ENCODE peak calls at places on chromosomes 7 and 10, in seven cellular contexts. N is NCI-H1105 treated with DMSO at 0.1 percent for 48 hours; C is upper lobe of right lung; W is stimulated activated CD4-positive, alpha-beta T cell treated with anti-CD3 and anti-CD28 coated beads, Interleukin-15, amount 100 ng/mL, for 24 hours; J is lower leg skin; H is stimulated activated CD8-positive, alpha-beta memory T cell treated with anti-CD3 and anti-CD28 coated beads, Interleukin-7, amount 100 ng/mL, for 48 hours; A is heart left ventricle. B is an unnamed sample.

GRCh38 chr7:117971581-117972244 is 98.5 kb upstream of the CTTNBP2 start:
- DNase-seq in N (no peak), C (no peak), W (no peak), J (no peak), H (no peak), A (no peak), B (no peak)

GRCh38 chr10:129579228-129579627 is 112.2 kb downstream of the MGMT start:
- DNase-seq in N (no peak), C (no peak), W (no peak), J (no peak), H (no peak), A (no peak), B (no peak)

GRCh38 chr7:51927738-51928137 is 611.1 kb upstream of the COBL start:
- DNase-seq in N (no peak), C (no peak), W (no peak), J (no peak), H (no peak), A (no peak), B (no peak)

GRCh38 chr10:101067356-101068083 is 5.7 kb downstream of the KAZALD1 start:
- DNase-seq in N (peak; percentile 66), C (peak; percentile 78), W (peak; percentile 88), J (peak; percentile 60), H (peak; percentile 64), A (peak; percentile 73), B (peak; percentile 85)

GRCh38 chr7:56007891-56008290 is 43.4 kb downstream of the PSPH start:
- DNase-seq in N (no peak), C (no peak), W (no peak), J (no peak), H (no peak), A (no peak), B (no peak)

GRCh38 chr7:73701357-73701995 is 18.0 kb downstream of the STX1A start:
- DNase-seq in N (no peak), C (no peak), W (peak; percentile 54), J (no peak), H (no peak), A (no peak), B (no peak)

GRCh38 chr7:11751315-11751714 is 80.7 kb downstream of the THSD7A start:
- DNase-seq in N (no peak), C (no peak), W (no peak), J (no peak), H (no peak), A (no peak), B (no peak)

GRCh38 chr7:26183545-26184282 is 16.8 kb downstream of the HNRNPA2B1 start:
- DNase-seq in N (no peak), C (no peak), W (no peak), J (no peak), H (no peak), A (no peak), B (no peak)

GRCh38 chr10:3255086-3255485 is 82.5 kb upstream of the PITRM1 start:
- DNase-seq in N (no peak), C (no peak), W (no peak), J (no peak), H (no peak), A (no peak), B (no peak)

GRCh38 chr10:99435986-99436633 is 5.7 kb upstream of the GOT1 start:
- DNase-seq in N (peak; percentile 43), C (no peak), W (no peak), J (no peak), H (no peak), A (no peak), B (no peak)

GRCh38 chr7:2172311-2173183 is 60.2 kb downstream of the MAD1L1 start:
- DNase-seq in N (peak; percentile 96), C (peak; percentile 77), W (no peak), J (no peak), H (no peak), A (no peak), B (peak; percentile 75)

GRCh38 chr10:32232378-32232777 is 114.6 kb downstream of the EPC1 start:
- DNase-seq in N (no peak), C (no peak), W (no peak), J (no peak), H (no peak), A (no peak), B (no peak)

GRCh38 chr7:106524690-106525059 is 136.3 kb downstream of the CCDC71L start:
- DNase-seq in N (no peak), C (no peak), W (no peak), J (no peak), H (no peak), A (no peak), B (no peak)

GRCh38 chr7:6252310-6252709 is 20.1 kb downstream of the CYTH3 start:
- DNase-seq in N (no peak), C (no peak), W (no peak), J (no peak), H (no peak), A (no peak), B (no peak)

GRCh38 chr10:131748831-131749766 is 151.7 kb upstream of the PPP2R2D start:
- DNase-seq in N (no peak), C (no peak), W (no peak), J (no peak), H (no peak), A (no peak), B (no peak)

GRCh38 chr7:101255841-101256240 is 11.0 kb upstream of the FIS1 start:
- DNase-seq in N (no peak), C (no peak), W (no peak), J (no peak), H (no peak), A (no peak), B (no peak)

GRCh38 chr7:37310322-37311080 is 138.2 kb downstream of the ELMO1 start:
- DNase-seq in N (no peak), C (no peak), W (no peak), J (no peak), H (no peak), A (no peak), B (no peak)

GRCh38 chr7:82444220-82445049 is 858 bp upstream of the CACNA2D1 start:
- DNase-seq in N (peak; percentile 94), C (peak; percentile 66), W (no peak), J (peak; percentile 17), H (no peak), A (no peak), B (no peak)

GRCh38 chr7:126026421-126027088 is 1096.9 kb upstream of the POT1 start:
- DNase-seq in N (peak; percentile 75), C (no peak), W (no peak), J (no peak), H (no peak), A (no peak), B (no peak)

GRCh38 chr7:133391220-133391619 is 138.3 kb downstream of the EXOC4 start:
- DNase-seq in N (no peak), C (no peak), W (no peak), J (no peak), H (no peak), A (no peak), B (no peak)

GRCh38 chr10:110209926-110210662 is 2.7 kb downstream of the MXI1 start:
- DNase-seq in N (peak; percentile 0), C (peak; percentile 75), W (peak; percentile 62), J (peak; percentile 38), H (no peak), A (peak; percentile 64), B (no peak)

GRCh38 chr10:132539431-132539839 is 1.8 kb downstream of the INPP5A start:
- DNase-seq in N (no peak), C (peak; percentile 72), W (peak; percentile 58), J (no peak), H (no peak), A (peak; percentile 42), B (no peak)

GRCh38 chr7:22361795-22362194 is 4.8 kb upstream of the RAPGEF5 start:
- DNase-seq in N (peak; percentile 86), C (no peak), W (no peak), J (peak; percentile 26), H (no peak), A (no peak), B (no peak)

GRCh38 chr10:794382-794956 is 105.0 kb upstream of the DIP2C start:
- DNase-seq in N (peak; percentile 5), C (no peak), W (no peak), J (no peak), H (no peak), A (no peak), B (no peak)

GRCh38 chr7:81111358-81111757 is 192.5 kb upstream of the SEMA3C start:
- DNase-seq in N (no peak), C (no peak), W (no peak), J (no peak), H (no peak), A (no peak), B (no peak)